ENCODE peak calls at places on chromosomes 6 and 20, in nine cellular contexts. K is H7; I is naive thymus-derived CD8-positive, alpha-beta T cell; A is GM12865; J is LoVo; B is fibroblast of lung; R is anterior cingulate cortex; S is LNCaP clone FGC; X is T1000. E is an unnamed sample.

GRCh38 chr6:158506577-158506976 is 53.3 kb upstream of the TMEM181 start:
- DNase-seq in S (no peak), R (no peak), X (no peak), B (peak; percentile 43), J (no peak), K (peak; percentile 95), A (no peak), I (no peak), E (no peak)

GRCh38 chr6:111471533-111471932 is 11.5 kb downstream of the REV3L start:
- DNase-seq in X (no peak), K (no peak), B (no peak), S (no peak), A (no peak), I (no peak), R (no peak), J (no peak), E (no peak)

GRCh38 chr6:139538366-139538765 is 163.9 kb upstream of the CITED2 start:
- DNase-seq in K (no peak), I (no peak), S (no peak), A (no peak), J (no peak), B (no peak), R (no peak), X (no peak), E (no peak)

GRCh38 chr6:157764346-157765068 is 58.5 kb upstream of the SNX9 start:
- DNase-seq in K (no peak), R (no peak), S (no peak), I (peak; percentile 93), J (peak; percentile 94), X (peak; percentile 90), A (peak; percentile 89), B (peak; percentile 100), E (peak; percentile 88)

GRCh38 chr20:1888796-1889463 is 6.3 kb upstream of the SIRPA start:
- DNase-seq in K (no peak), S (no peak), X (no peak), R (no peak), J (no peak), B (no peak), I (no peak), A (no peak), E (no peak)

GRCh38 chr6:136067731-136068341 is 182.3 kb downstream of the MTFR2 start:
- DNase-seq in I (no peak), K (peak; percentile 32), A (no peak), R (no peak), S (no peak), J (no peak), X (no peak), B (peak; percentile 82), E (no peak)

GRCh38 chr6:109339906-109340678 is 42.2 kb downstream of the CD164 start:
- DNase-seq in K (no peak), S (no peak), J (no peak), A (no peak), B (no peak), R (no peak), X (no peak), I (no peak), E (no peak)

GRCh38 chr6:5411414-5411813 is 150.1 kb downstream of the FARS2 start:
- DNase-seq in X (no peak), R (no peak), I (no peak), B (no peak), J (no peak), K (no peak), A (no peak), S (no peak), E (no peak)

GRCh38 chr6:15501806-15502450 is 160.9 kb downstream of the DTNBP1 start:
- DNase-seq in B (peak; percentile 84), K (peak; percentile 36), A (no peak), J (no peak), I (no peak), S (no peak), X (no peak), R (peak; percentile 13), E (no peak)